ENCODE peak calls at places on chromosomes 7 and 10, in eight cellular contexts. W is stimulated activated CD8-positive, alpha-beta memory T cell treated with anti-CD3 and anti-CD28 coated beads, Interleukin-4, amount 100 ng/mL, for 1 hour; N is glutamatergic neuron; T is activated CD8-positive, alpha-beta memory T cell treated with anti-CD3 and anti-CD28 coated beads for 24 hours; F is PC-9; Q is AG08396; S is fibroblast of lung; Z is stimulated activated naive CD4-positive, alpha-beta T cell. J is an unnamed sample.

GRCh38 chr10:92573091-92573797 is 649 bp downstream of the IDE start:
- DNase-seq in W (no peak), N (peak), T (no peak), F (no peak), Q (peak), S (peak), Z (peak), J (peak)

GRCh38 chr7:102942181-102942882 is 29.5 kb downstream of the LRRC17 start:
- DNase-seq in W (no peak), N (no peak), T (no peak), F (no peak), Q (no peak), S (peak), Z (no peak), J (no peak)

GRCh38 chr10:119024882-119025281 is 4.6 kb upstream of the NANOS1 start:
- DNase-seq in W (no peak), N (no peak), T (peak), F (peak), Q (no peak), S (no peak), Z (no peak), J (no peak)

GRCh38 chr7:117612637-117613036 is 132.8 kb downstream of the CFTR start:
- DNase-seq in W (no peak), N (no peak), T (no peak), F (no peak), Q (no peak), S (no peak), Z (no peak), J (no peak)

GRCh38 chr7:50940621-50941020 is 157.9 kb upstream of the GRB10 start:
- DNase-seq in W (no peak), N (no peak), T (no peak), F (no peak), Q (no peak), S (peak), Z (no peak), J (no peak)

GRCh38 chr10:48366261-48366660 is 59.8 kb downstream of the MAPK8 start:
- DNase-seq in W (no peak), N (no peak), T (no peak), F (no peak), Q (no peak), S (no peak), Z (no peak), J (no peak)

GRCh38 chr10:101284171-101285092 is 55.2 kb upstream of the LBX1 start:
- DNase-seq in W (no peak), N (peak), T (no peak), F (no peak), Q (no peak), S (no peak), Z (no peak), J (no peak)

GRCh38 chr7:44065431-44066110 is at the start of gene PGAM2:
- DNase-seq in W (no peak), N (peak), T (peak), F (no peak), Q (no peak), S (no peak), Z (no peak), J (no peak)

GRCh38 chr7:64628192-64628591 is 37.7 kb upstream of the ZNF107 start:
- DNase-seq in W (no peak), N (no peak), T (no peak), F (peak), Q (no peak), S (no peak), Z (no peak), J (no peak)

GRCh38 chr10:78070726-78071125 is 37.1 kb downstream of the RPS24 start:
- DNase-seq in W (no peak), N (no peak), T (no peak), F (no peak), Q (no peak), S (no peak), Z (no peak), J (no peak)

J was measured in GM13976.